ENCODE peak calls at places on chromosomes 1 and 21, in ten cellular contexts. Y is IMR-90, D is cardiac muscle cell, P is HCT116, J is left lung, K is fibroblast of lung, V is ovary, N is upper lobe of left lung, W is breast epithelium, E is left ventricle myocardium inferior. S is an unnamed sample. For H3K36me3, the result is how much of the 10 kb centered on the place peaks cover.

GRCh38 chr1:10987840-10988417 is 24.5 kb upstream of the TARDBP start:
- DNase-seq in Y (no peak), P (no peak), W (no peak), K (no peak), V (no peak), J (no peak), N (no peak), E (no peak), D (no peak), S (no peak)

GRCh38 chr1:167533851-167534300 is 15.5 kb upstream of the CD247 start:
- DNase-seq in K (peak), J (peak), V (peak), E (peak), N (peak), D (peak), W (peak), Y (peak), P (peak), S (peak)

GRCh38 chr1:114023377-114023776 is 44.1 kb downstream of the OLFML3 start:
- DNase-seq in N (no peak), E (no peak), D (peak), J (no peak), V (no peak), Y (no peak), P (no peak), W (no peak), K (no peak), S (no peak)

GRCh38 chr21:31558839-31559367 is 100.6 kb upstream of the SOD1 start:
- DNase-seq in D (peak), N (peak), P (peak), Y (peak), J (peak), W (peak), K (peak), V (peak), E (peak), S (peak)

GRCh38 chr1:173507205-173507846 is 30.2 kb downstream of the PRDX6 start:
- DNase-seq in D (no peak), V (no peak), K (peak), E (no peak), N (peak), W (no peak), P (peak), J (no peak), Y (peak), S (no peak)

GRCh38 chr1:59520759-59521442 is 224.0 kb downstream of the FGGY start:
- DNase-seq in Y (peak), D (no peak), N (no peak), K (peak), W (no peak), J (no peak), V (peak), P (no peak), E (no peak), S (no peak)

GRCh38 chr1:244919320-244920282 is 55.3 kb upstream of the HNRNPU start:
- DNase-seq in J (no peak), W (no peak), E (no peak), D (no peak), N (no peak), K (peak), Y (no peak), V (no peak), P (no peak), S (no peak)

GRCh38 chr1:92470216-92470615 is 16.5 kb downstream of the GFI1 start:
- DNase-seq in E (no peak), V (no peak), W (no peak), D (no peak), J (no peak), P (no peak), N (no peak), Y (no peak), K (no peak), S (no peak)

GRCh38 chr1:65174585-65174984 is 26.6 kb downstream of the AK4 start:
- DNase-seq in V (peak), W (peak), D (no peak), Y (peak), J (peak), N (peak), E (peak), K (peak), P (peak), S (peak)

GRCh38 chr21:43971201-43971991 is 40.7 kb upstream of the TRAPPC10 start:
- DNase-seq in V (no peak), P (no peak), K (no peak), E (peak), W (no peak), Y (no peak), D (no peak), J (no peak), N (no peak), S (peak)

GRCh38 chr1:245153645-245154428 is 948 bp upstream of the KIF26B start:
- DNase-seq in P (no peak), D (peak), J (no peak), N (no peak), K (peak), E (no peak), W (no peak), Y (no peak), V (peak), S (peak)

GRCh38 chr21:45109831-45110492 is 35.6 kb downstream of the ADARB1 start:
- DNase-seq in K (peak), W (no peak), N (no peak), Y (no peak), V (no peak), J (no peak), D (peak), E (no peak), P (no peak), S (no peak)

GRCh38 chr1:92029241-92029922 is 403 bp upstream of the EPHX4 start:
- DNase-seq in V (no peak), D (no peak), W (no peak), J (no peak), P (no peak), K (no peak), Y (peak), E (no peak), N (no peak), S (no peak)

GRCh38 chr1:178487070-178487615 is 9.6 kb downstream of the CLEC20A start:
- DNase-seq in P (no peak), K (no peak), W (no peak), J (no peak), E (no peak), N (no peak), Y (no peak), V (no peak), D (no peak), S (no peak)

GRCh38 chr1:117061986-117062415 is 1.9 kb downstream of the TTF2 start:
- DNase-seq in Y (peak), E (no peak), W (no peak), D (no peak), J (no peak), N (no peak), V (no peak), K (peak), P (no peak), S (no peak)

GRCh38 chr1:234509457-234510328 is 30.7 kb upstream of the TARBP1 start:
- DNase-seq in E (no peak), V (no peak), D (no peak), K (no peak), P (no peak), Y (no peak), N (no peak), J (no peak), W (no peak), S (no peak)

GRCh38 chr1:164609084-164609483 is 50.1 kb downstream of the PBX1 start:
- DNase-seq in J (no peak), V (no peak), Y (no peak), W (no peak), D (no peak), N (no peak), K (no peak), P (no peak), E (no peak), S (no peak)

GRCh38 chr1:32768110-32768857 is 48.9 kb downstream of the YARS1 start:
- DNase-seq in V (peak), D (no peak), E (no peak), Y (no peak), K (no peak), N (no peak), W (no peak), J (no peak), P (no peak), S (no peak)
- H3K27ac ChIP-seq in V (peak), D (no peak), E (no peak), Y (no peak), K (no peak), N (peak), W (peak), J (no peak), P (peak), S (no peak)

GRCh38 chr1:246647513-246647912 is 76.7 kb upstream of the SCCPDH start:
- DNase-seq in K (peak), E (no peak), P (no peak), V (no peak), D (no peak), N (no peak), Y (peak), J (no peak), W (no peak), S (no peak)

GRCh38 chr1:246647113-246647512 is 77.1 kb upstream of the SCCPDH start:
- DNase-seq in J (no peak), Y (peak), N (no peak), E (peak), W (no peak), P (no peak), K (peak), V (no peak), D (peak), S (peak)

DNA sequence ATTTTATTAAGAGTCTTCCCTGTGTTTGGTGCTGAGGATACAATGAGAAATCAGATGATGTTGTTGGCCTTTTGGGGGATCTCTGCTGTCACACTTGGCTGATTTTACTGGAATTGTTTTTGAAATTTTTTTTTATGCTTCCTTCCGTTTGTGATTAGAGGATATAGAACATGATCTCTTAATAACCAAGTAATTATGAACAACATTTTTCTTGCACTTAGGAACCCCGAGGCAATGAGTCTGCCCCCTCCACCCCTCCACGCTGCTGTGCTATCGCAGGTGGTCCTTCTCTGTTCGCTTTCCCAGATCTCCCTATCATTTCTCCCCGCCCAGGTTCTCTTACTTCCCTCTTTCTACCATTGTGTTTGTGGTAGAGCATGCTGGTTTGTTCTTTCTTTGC is 73.2 kb upstream of the SCCPDH start:
- DNase-seq in K (no peak), W (no peak), E (no peak), Y (no peak), N (no peak), D (no peak), P (no peak), V (no peak), J (no peak), S (no peak)
- H3K36me3 ChIP-seq in K (under half), W (under half), E (under half), Y (under half), N (half or more), D (under half), P (under half), V (under half), J (under half), S (under half)

GRCh38 chr1:115277276-115277675 is 60.8 kb downstream of the NGF start:
- DNase-seq in D (no peak), E (no peak), V (no peak), Y (peak), J (no peak), N (no peak), K (peak), P (peak), W (no peak), S (no peak)

GRCh38 chr1:115278241-115278640 is 59.8 kb downstream of the NGF start:
- DNase-seq in V (no peak), P (no peak), J (no peak), K (no peak), Y (no peak), E (no peak), W (no peak), D (no peak), N (no peak), S (no peak)

GRCh38 chr1:115280073-115280472 is 58.0 kb downstream of the NGF start:
- DNase-seq in V (no peak), Y (peak), J (no peak), D (no peak), N (no peak), P (no peak), E (no peak), K (peak), W (no peak), S (no peak)

GRCh38 chr1:115274467-115274866 is 63.6 kb downstream of the NGF start:
- DNase-seq in N (no peak), P (no peak), E (no peak), D (no peak), V (no peak), K (no peak), Y (no peak), J (no peak), W (no peak), S (no peak)

GRCh38 chr1:115275216-115275615 is 62.8 kb downstream of the NGF start:
- DNase-seq in V (no peak), E (no peak), D (peak), P (peak), J (no peak), W (no peak), K (no peak), N (no peak), Y (peak), S (no peak)
- TF ChIP-seq CTCF in V (no peak), E (peak), D (peak), P (peak), J (peak), W (no peak), K (peak), N (peak), Y (peak), S (no peak)

DNA sequence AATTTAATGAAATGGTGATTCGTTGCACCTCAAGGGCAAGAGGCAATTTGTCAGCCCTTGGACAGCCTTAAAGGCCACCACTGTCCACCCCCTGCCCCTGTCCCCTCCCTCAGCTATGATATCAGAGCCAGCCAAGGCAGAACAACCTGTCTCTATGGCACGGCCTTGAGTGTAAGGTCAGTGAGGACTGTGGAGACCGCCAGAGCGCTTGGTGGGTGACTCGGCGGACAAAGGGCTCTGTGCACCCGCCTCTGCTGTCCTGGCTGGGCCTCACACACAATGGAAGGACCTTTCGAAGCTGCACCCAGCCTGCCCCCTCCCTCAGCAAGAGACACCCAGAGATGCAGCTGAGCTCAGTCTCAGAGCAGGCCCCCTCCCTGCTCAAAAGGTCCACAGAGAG is 50.6 kb downstream of the SDC3 start:
- DNase-seq in N (no peak), W (no peak), V (no peak), E (no peak), Y (no peak), J (no peak), D (no peak), K (no peak), P (no peak), S (no peak)
- H3K27ac ChIP-seq in N (no peak), W (no peak), V (no peak), E (no peak), Y (peak), J (no peak), D (no peak), K (no peak), P (no peak), S (no peak)

GRCh38 chr1:86464819-86465218 is 3.9 kb upstream of the CLCA1 start:
- DNase-seq in W (no peak), Y (no peak), D (no peak), P (no peak), V (no peak), N (no peak), E (no peak), J (no peak), K (no peak), S (no peak)
- H3K36me3 ChIP-seq in W (under half), Y (under half), D (under half), P (under half), V (under half), N (under half), E (under half), J (under half), K (under half), S (under half)

GRCh38 chr1:150171801-150172200 is 22.1 kb downstream of the PLEKHO1 start:
- DNase-seq in K (no peak), W (no peak), N (no peak), Y (no peak), P (no peak), V (no peak), E (no peak), D (no peak), J (no peak), S (no peak)
- TF ChIP-seq CTCF in K (no peak), W (no peak), N (no peak), Y (no peak), P (no peak), V (no peak), E (no peak), D (no peak), J (no peak), S (no peak)

GRCh38 chr1:206472454-206472853 is 2.2 kb downstream of the IKBKE start:
- DNase-seq in W (no peak), K (peak), N (peak), P (no peak), V (peak), D (no peak), J (peak), E (no peak), Y (peak), S (peak)

GRCh38 chr1:206472886-206473285 is 2.6 kb downstream of the IKBKE start:
- DNase-seq in J (no peak), V (no peak), W (no peak), D (no peak), K (no peak), P (no peak), Y (no peak), N (no peak), E (no peak), S (no peak)

GRCh38 chr1:206470692-206471414 is 577 bp downstream of the IKBKE start:
- DNase-seq in V (no peak), E (no peak), W (no peak), D (peak), N (peak), J (peak), Y (peak), P (no peak), K (peak), S (peak)

GRCh38 chr1:206471415-206471801 is 1.1 kb downstream of the IKBKE start:
- DNase-seq in V (no peak), W (no peak), J (no peak), Y (no peak), E (no peak), P (no peak), N (no peak), K (no peak), D (no peak), S (no peak)

DNA sequence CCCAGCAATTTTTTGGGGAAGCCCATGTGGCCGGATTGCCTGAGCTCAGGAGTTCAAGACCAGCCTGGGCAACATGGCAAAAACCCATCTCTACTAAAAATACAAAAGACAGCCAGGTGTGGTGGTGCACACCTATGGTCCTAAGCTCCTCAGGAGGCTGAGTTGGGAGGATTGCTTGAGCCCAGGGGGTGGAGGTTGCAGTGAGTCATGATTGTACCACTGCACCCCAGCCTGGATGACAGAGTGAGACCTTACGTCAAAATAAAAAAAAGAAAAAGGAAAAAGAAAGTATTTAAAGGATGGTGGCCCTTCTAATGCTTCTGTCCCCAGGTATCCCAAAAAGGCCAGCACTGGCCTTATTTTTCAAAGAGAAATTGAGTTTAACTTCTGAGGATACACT is 1.7 kb downstream of the IKBKE start:
- DNase-seq in D (no peak), P (no peak), E (no peak), J (no peak), K (no peak), V (no peak), N (no peak), W (no peak), Y (no peak), S (no peak)
- H3K27ac ChIP-seq in D (no peak), P (no peak), E (no peak), J (no peak), K (peak), V (no peak), N (no peak), W (no peak), Y (peak), S (no peak)

GRCh38 chr1:232978091-232978634 is 27.8 kb downstream of the NTPCR start:
- DNase-seq in D (no peak), W (no peak), K (peak), J (no peak), P (no peak), N (no peak), E (no peak), Y (peak), V (no peak), S (no peak)
- H3K36me3 ChIP-seq in D (under half), W (under half), K (under half), J (under half), P (under half), N (under half), E (under half), Y (under half), V (under half), S (half or more)

DNA sequence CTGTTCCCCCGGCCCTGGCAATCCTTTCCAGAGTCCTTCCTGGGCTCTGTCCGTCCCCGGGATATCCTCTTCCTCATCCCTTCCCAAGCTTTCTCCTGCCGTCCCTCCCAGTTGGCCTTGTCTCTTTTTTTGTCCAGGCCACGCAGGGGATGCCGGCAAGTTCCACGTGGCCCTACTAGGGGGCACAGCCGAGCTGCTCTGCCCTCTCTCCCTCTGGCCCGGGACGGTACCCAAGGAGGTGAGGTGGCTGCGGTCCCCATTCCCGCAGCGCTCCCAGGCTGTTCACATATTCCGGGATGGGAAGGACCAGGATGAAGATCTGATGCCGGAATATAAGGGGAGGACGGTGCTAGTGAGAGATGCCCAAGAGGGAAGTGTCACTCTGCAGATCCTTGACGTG is 13.4 kb upstream of the SVBP start:
- DNase-seq in D (no peak), W (no peak), E (no peak), Y (no peak), N (no peak), J (no peak), V (no peak), K (no peak), P (no peak), S (no peak)
- TF ChIP-seq CTCF in D (no peak), W (no peak), E (no peak), Y (no peak), N (no peak), J (no peak), V (no peak), K (no peak), P (no peak), S (no peak)

DNA sequence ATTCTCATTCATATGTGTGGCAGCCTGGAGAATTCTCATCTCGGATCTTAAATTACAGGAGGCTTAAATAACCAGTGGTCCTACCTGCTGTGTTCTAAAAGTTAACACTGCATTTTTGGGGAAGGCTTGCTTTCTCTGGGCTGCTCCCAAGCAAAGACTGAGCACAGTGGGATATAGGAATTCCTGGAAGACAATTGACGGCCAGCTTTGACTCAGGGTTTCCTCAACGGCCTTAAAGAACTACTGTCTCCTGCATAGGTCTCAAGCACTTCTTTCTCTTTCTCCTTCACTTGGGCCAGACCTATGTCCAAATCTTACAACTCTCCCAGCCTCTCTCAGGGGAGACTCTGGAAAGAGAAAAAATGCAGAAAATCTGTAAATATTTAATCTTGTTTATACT is 1.0 kb upstream of the KRTAP13-3 start:
- DNase-seq in W (no peak), E (no peak), K (no peak), Y (no peak), V (no peak), J (no peak), P (no peak), D (no peak), N (no peak), S (no peak)
- H3K27ac ChIP-seq in W (no peak), E (no peak), K (no peak), Y (no peak), V (no peak), J (no peak), P (no peak), D (no peak), N (no peak), S (no peak)

S was measured in psoas muscle.